ENCODE peak calls at places on chromosomes 6 and 20, in six cellular contexts. One of them, this sample, is unnamed.

GRCh38 chr6:154569136-154569862 is 58.8 kb upstream of the CNKSR3 start:
- DNase-seq in mammary epithelial cell: no peak
- DNase-seq in neural progenitor cell: no peak
- DNase-seq in IMR-90: no peak
- DNase-seq in K562: no peak
- DNase-seq in PC-3: no peak
- DNase-seq in this sample: no peak

GRCh38 chr6:90131091-90131490 is 165.6 kb downstream of the BACH2 start:
- DNase-seq in mammary epithelial cell: no peak
- DNase-seq in neural progenitor cell: no peak
- DNase-seq in IMR-90: peak
- DNase-seq in K562: no peak
- DNase-seq in PC-3: no peak
- DNase-seq in this sample: no peak

GRCh38 chr6:160734627-160735026 is 32.6 kb downstream of the PLG start:
- DNase-seq in mammary epithelial cell: no peak
- DNase-seq in neural progenitor cell: no peak
- DNase-seq in IMR-90: no peak
- DNase-seq in K562: no peak
- DNase-seq in PC-3: no peak
- DNase-seq in this sample: no peak

GRCh38 chr20:57786304-57786942 is 76.6 kb upstream of the PMEPA1 start:
- DNase-seq in mammary epithelial cell: no peak
- DNase-seq in neural progenitor cell: no peak
- DNase-seq in IMR-90: no peak
- DNase-seq in K562: no peak
- DNase-seq in PC-3: no peak
- DNase-seq in this sample: peak

GRCh38 chr20:59912609-59913008 is 20.8 kb downstream of the SYCP2 start:
- DNase-seq in mammary epithelial cell: no peak
- DNase-seq in neural progenitor cell: no peak
- DNase-seq in IMR-90: no peak
- DNase-seq in K562: no peak
- DNase-seq in PC-3: no peak
- DNase-seq in this sample: no peak

GRCh38 chr20:17834804-17835203 is 133.8 kb downstream of the SNX5 start:
- DNase-seq in mammary epithelial cell: no peak
- DNase-seq in neural progenitor cell: no peak
- DNase-seq in IMR-90: no peak
- DNase-seq in K562: no peak
- DNase-seq in PC-3: peak
- DNase-seq in this sample: no peak

GRCh38 chr20:58481541-58482021 is 33.6 kb downstream of the APCDD1L start:
- DNase-seq in mammary epithelial cell: peak
- DNase-seq in neural progenitor cell: peak
- DNase-seq in IMR-90: no peak
- DNase-seq in K562: peak
- DNase-seq in PC-3: peak
- DNase-seq in this sample: peak

GRCh38 chr20:51767018-51767866 is 948 bp downstream of the ATP9A start:
- DNase-seq in mammary epithelial cell: peak
- DNase-seq in neural progenitor cell: peak
- DNase-seq in IMR-90: no peak
- DNase-seq in K562: peak
- DNase-seq in PC-3: peak
- DNase-seq in this sample: peak

GRCh38 chr20:42093041-42093440 is 474.9 kb upstream of the CHD6 start:
- DNase-seq in mammary epithelial cell: no peak
- DNase-seq in neural progenitor cell: no peak
- DNase-seq in IMR-90: no peak
- DNase-seq in K562: no peak
- DNase-seq in PC-3: no peak
- DNase-seq in this sample: no peak

GRCh38 chr6:168649209-168649608 is 208.2 kb downstream of the SMOC2 start:
- DNase-seq in mammary epithelial cell: no peak
- DNase-seq in neural progenitor cell: no peak
- DNase-seq in IMR-90: no peak
- DNase-seq in K562: no peak
- DNase-seq in PC-3: no peak
- DNase-seq in this sample: no peak

GRCh38 chr20:53255102-53255710 is 283.0 kb downstream of the TSHZ2 start:
- DNase-seq in mammary epithelial cell: no peak
- DNase-seq in neural progenitor cell: no peak
- DNase-seq in IMR-90: no peak
- DNase-seq in K562: no peak
- DNase-seq in PC-3: no peak
- DNase-seq in this sample: no peak

GRCh38 chr6:92364948-92365386 is 1054.4 kb downstream of the EPHA7 start:
- DNase-seq in mammary epithelial cell: no peak
- DNase-seq in neural progenitor cell: no peak
- DNase-seq in IMR-90: peak
- DNase-seq in K562: no peak
- DNase-seq in PC-3: no peak
- DNase-seq in this sample: no peak

DNA sequence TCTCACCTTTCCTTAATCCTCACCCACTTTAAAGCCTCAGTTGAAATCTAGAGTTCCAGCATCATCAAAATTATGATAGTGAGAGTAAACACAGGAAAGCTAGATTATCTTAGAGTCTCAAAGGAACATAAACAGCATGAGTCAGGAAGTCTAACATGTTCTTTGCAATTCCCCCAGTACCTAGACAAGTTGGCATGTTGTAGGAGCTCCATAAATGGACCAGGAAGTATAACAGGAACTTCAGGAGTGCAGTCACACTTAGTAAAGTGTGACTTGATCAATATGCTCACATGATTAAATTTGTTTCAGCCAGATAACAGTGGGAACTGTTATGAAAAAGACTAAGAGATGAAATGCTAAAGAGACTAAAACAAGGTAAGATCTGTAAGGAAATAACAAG is 834.4 kb downstream of the EYS start:
- DNase-seq in mammary epithelial cell: no peak
- DNase-seq in neural progenitor cell: no peak
- DNase-seq in IMR-90: no peak
- DNase-seq in K562: no peak
- DNase-seq in PC-3: no peak
- DNase-seq in this sample: no peak
- H3K27ac ChIP-seq in mammary epithelial cell: no peak
- H3K27ac ChIP-seq in neural progenitor cell: no peak
- H3K27ac ChIP-seq in IMR-90: no peak
- H3K27ac ChIP-seq in K562: no peak
- H3K27ac ChIP-seq in PC-3: no peak
- H3K27ac ChIP-seq in this sample: no peak

DNA sequence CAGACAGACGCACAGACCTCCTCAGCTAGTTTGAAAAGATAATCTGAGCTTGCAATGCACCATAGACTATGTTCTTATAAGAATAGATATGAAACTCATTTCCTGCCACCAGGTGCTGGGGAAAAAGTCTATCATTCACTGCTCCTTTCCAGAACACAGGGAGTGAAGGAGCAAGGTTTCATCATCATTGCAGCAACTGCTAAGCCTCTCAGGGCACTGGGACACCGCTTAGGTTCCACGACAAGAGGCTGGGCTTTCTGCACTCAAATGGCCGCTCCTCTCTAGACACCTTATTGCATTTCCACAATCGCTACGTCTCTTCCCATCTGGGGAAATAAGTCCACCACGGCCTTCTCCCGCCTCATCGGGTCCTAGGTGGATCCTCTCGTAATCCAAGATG is 418.5 kb upstream of the JARID2 start:
- DNase-seq in mammary epithelial cell: no peak
- DNase-seq in neural progenitor cell: no peak
- DNase-seq in IMR-90: no peak
- DNase-seq in K562: no peak
- DNase-seq in PC-3: no peak
- DNase-seq in this sample: no peak
- H3K4me3 ChIP-seq in mammary epithelial cell: no peak
- H3K4me3 ChIP-seq in neural progenitor cell: no peak
- H3K4me3 ChIP-seq in IMR-90: no peak
- H3K4me3 ChIP-seq in K562: no peak
- H3K4me3 ChIP-seq in PC-3: no peak
- H3K4me3 ChIP-seq in this sample: no peak

GRCh38 chr6:111767752-111768430 is 105.4 kb downstream of the FYN start:
- DNase-seq in mammary epithelial cell: no peak
- DNase-seq in neural progenitor cell: no peak
- DNase-seq in IMR-90: no peak
- DNase-seq in K562: no peak
- DNase-seq in PC-3: no peak
- DNase-seq in this sample: no peak
- H3K9ac ChIP-seq in mammary epithelial cell: no peak
- H3K9ac ChIP-seq in neural progenitor cell: no peak
- H3K9ac ChIP-seq in IMR-90: no peak
- H3K9ac ChIP-seq in K562: no peak
- H3K9ac ChIP-seq in PC-3: no peak
- H3K9ac ChIP-seq in this sample: no peak

GRCh38 chr6:138323821-138324220 is 53.9 kb upstream of the SMIM28 start:
- DNase-seq in mammary epithelial cell: no peak
- DNase-seq in neural progenitor cell: no peak
- DNase-seq in IMR-90: no peak
- DNase-seq in K562: no peak
- DNase-seq in PC-3: no peak
- DNase-seq in this sample: no peak
- H3K27ac ChIP-seq in mammary epithelial cell: no peak
- H3K27ac ChIP-seq in neural progenitor cell: no peak
- H3K27ac ChIP-seq in IMR-90: no peak
- H3K27ac ChIP-seq in K562: no peak
- H3K27ac ChIP-seq in PC-3: no peak
- H3K27ac ChIP-seq in this sample: no peak

DNA sequence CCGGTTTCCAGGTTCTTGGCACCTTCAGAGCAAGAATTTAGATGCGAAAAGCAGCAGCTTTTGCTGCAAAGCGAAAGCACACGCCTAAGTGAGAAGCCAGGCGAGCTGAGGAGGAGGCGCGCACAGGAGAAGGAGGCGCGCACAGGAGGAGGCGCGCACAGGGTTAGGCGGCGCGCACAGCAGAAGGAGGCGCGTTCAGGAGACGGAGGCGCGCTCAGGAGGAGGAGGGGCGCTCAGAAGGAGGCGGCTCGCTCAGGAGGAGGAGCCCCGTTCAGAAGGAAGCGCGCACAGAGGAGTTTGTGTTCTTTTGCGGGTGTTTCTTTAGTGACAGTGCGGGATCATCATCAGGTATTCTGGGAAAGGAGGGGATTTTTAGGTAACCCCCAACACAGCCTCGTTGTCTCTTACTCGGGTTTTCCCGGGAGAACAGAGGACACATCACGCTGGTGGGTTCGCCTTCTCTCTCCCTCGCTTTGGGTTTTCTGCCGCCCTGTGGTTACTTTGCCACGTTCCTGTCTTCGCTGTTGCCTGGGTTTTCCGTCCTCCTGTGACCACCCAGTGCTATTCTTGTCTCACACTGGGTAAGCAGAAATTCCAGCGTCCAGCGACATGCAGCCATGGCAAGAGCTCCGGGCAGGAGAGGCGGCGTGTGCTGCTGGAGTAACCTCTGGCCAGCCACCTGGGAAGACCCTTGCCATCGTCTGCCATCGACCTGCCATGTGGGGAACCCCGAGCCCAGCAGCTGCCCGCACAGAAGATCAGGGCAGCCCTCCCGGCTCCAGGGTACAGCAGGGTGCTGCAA is 47.0 kb downstream of the WDR27 start:
- DNase-seq in mammary epithelial cell: peak
- DNase-seq in neural progenitor cell: no peak
- DNase-seq in IMR-90: peak
- DNase-seq in K562: no peak
- DNase-seq in PC-3: peak
- DNase-seq in this sample: no peak
- H3K4me3 ChIP-seq in mammary epithelial cell: peak
- H3K4me3 ChIP-seq in neural progenitor cell: no peak
- H3K4me3 ChIP-seq in IMR-90: peak
- H3K4me3 ChIP-seq in K562: no peak
- H3K4me3 ChIP-seq in PC-3: peak
- H3K4me3 ChIP-seq in this sample: no peak

GRCh38 chr6:37243816-37244370 is 13.7 kb upstream of the TBC1D22B start:
- DNase-seq in mammary epithelial cell: no peak
- DNase-seq in neural progenitor cell: no peak
- DNase-seq in IMR-90: no peak
- DNase-seq in K562: peak
- DNase-seq in PC-3: no peak
- DNase-seq in this sample: no peak
- H3K9ac ChIP-seq in mammary epithelial cell: no peak
- H3K9ac ChIP-seq in neural progenitor cell: no peak
- H3K9ac ChIP-seq in IMR-90: peak
- H3K9ac ChIP-seq in K562: no peak
- H3K9ac ChIP-seq in PC-3: no peak
- H3K9ac ChIP-seq in this sample: no peak

DNA sequence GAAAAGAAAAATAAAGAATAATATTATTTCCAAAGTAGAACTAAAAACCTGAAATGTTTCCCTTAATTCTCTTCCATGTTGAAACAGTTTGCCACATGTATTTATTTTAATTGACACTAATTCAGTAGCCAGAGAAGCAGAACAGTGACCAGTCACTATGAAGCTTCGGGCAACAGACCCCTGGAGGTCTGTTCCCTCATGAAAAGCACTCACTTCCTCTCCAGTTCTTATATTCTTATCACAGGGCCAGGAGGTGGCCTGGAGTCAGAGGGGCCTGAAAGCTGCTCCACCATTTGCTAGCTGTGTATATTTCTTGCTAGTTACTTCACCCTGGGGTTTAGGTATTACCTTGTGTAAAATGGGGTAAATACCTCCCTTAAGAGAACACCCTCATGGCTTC is 49.1 kb downstream of the MAP7 start:
- DNase-seq in mammary epithelial cell: no peak
- DNase-seq in neural progenitor cell: no peak
- DNase-seq in IMR-90: no peak
- DNase-seq in K562: no peak
- DNase-seq in PC-3: no peak
- DNase-seq in this sample: no peak
- H3K27ac ChIP-seq in mammary epithelial cell: no peak
- H3K27ac ChIP-seq in neural progenitor cell: no peak
- H3K27ac ChIP-seq in IMR-90: no peak
- H3K27ac ChIP-seq in K562: no peak
- H3K27ac ChIP-seq in PC-3: no peak
- H3K27ac ChIP-seq in this sample: no peak

GRCh38 chr6:26223677-26224546 is 136.7 kb downstream of the HFE start:
- DNase-seq in mammary epithelial cell: peak
- DNase-seq in neural progenitor cell: peak
- DNase-seq in IMR-90: peak
- DNase-seq in K562: no peak
- DNase-seq in PC-3: peak
- DNase-seq in this sample: peak
- H3K4me3 ChIP-seq in mammary epithelial cell: peak
- H3K4me3 ChIP-seq in neural progenitor cell: peak
- H3K4me3 ChIP-seq in IMR-90: peak
- H3K4me3 ChIP-seq in K562: no peak
- H3K4me3 ChIP-seq in PC-3: peak
- H3K4me3 ChIP-seq in this sample: peak

This sample was measured in endodermal cell.